ENCODE peak calls at places on chromosome 5, in four cellular contexts. G is progenitor cell of endocrine pancreas, D is brain microvascular endothelial cell, T is EH. F is an unnamed sample.

GRCh38 chr5:154238776-154239481 is 48.4 kb downstream of the GALNT10 start:
- DNase-seq in G (no peak), D (no peak), T (no peak), F (no peak)

GRCh38 chr5:60613826-60614225 is 86.1 kb downstream of the DEPDC1B start:
- DNase-seq in G (no peak), D (no peak), T (no peak), F (no peak)

GRCh38 chr5:40754381-40755092 is 1.2 kb downstream of the TTC33 start:
- DNase-seq in G (no peak), D (peak; percentile 22), T (peak; percentile 44), F (no peak)

GRCh38 chr5:37869221-37869620 is 29.4 kb upstream of the GDNF start:
- DNase-seq in G (no peak), D (no peak), T (peak; percentile 27), F (no peak)

GRCh38 chr5:1118231-1118698 is 6.4 kb upstream of the SLC12A7 start:
- DNase-seq in G (no peak), D (no peak), T (no peak), F (no peak)

GRCh38 chr5:119168401-119168800 is 97.5 kb downstream of the DMXL1 start:
- DNase-seq in G (no peak), D (no peak), T (peak; percentile 10), F (no peak)

GRCh38 chr5:78496373-78496772 is 136.0 kb downstream of the SCAMP1 start:
- DNase-seq in G (no peak), D (peak; percentile 62), T (peak; percentile 85), F (peak; percentile 21)

GRCh38 chr5:128475693-128476092 is 62.4 kb downstream of the FBN2 start:
- DNase-seq in G (no peak), D (no peak), T (no peak), F (no peak)

GRCh38 chr5:368162-369084 is 46.9 kb downstream of the AHRR start:
- DNase-seq in G (peak; percentile 1), D (peak; percentile 90), T (peak; percentile 95), F (no peak)

GRCh38 chr5:134175874-134176522 is 752 bp downstream of the SKP1 start:
- DNase-seq in G (no peak), D (peak; percentile 12), T (peak; percentile 54), F (peak; percentile 43)

GRCh38 chr5:15834596-15835245 is 334.7 kb downstream of the FBXL7 start:
- DNase-seq in G (no peak), D (peak; percentile 32), T (peak; percentile 89), F (no peak)

GRCh38 chr5:146877783-146878470 is 630 bp downstream of the PPP2R2B start:
- DNase-seq in G (peak; percentile 30), D (no peak), T (peak; percentile 9), F (peak; percentile 43)

GRCh38 chr5:141338538-141339306 is at the start of gene PCDHGA2:
- DNase-seq in G (no peak), D (peak; percentile 33), T (peak; percentile 73), F (no peak)

GRCh38 chr5:157265714-157266285 is at the start of gene CYFIP2:
- DNase-seq in G (peak; percentile 72), D (no peak), T (peak; percentile 54), F (peak; percentile 49)

GRCh38 chr5:168819004-168819626 is 239.9 kb upstream of the PANK3 start:
- DNase-seq in G (no peak), D (no peak), T (no peak), F (no peak)

GRCh38 chr5:113330533-113331200 is 104.1 kb downstream of the TSSK1B start:
- DNase-seq in G (no peak), D (peak; percentile 21), T (no peak), F (peak; percentile 75)

GRCh38 chr5:144249755-144250464 is 79.2 kb downstream of the KCTD16 start:
- DNase-seq in G (no peak), D (no peak), T (no peak), F (no peak)

GRCh38 chr5:61252643-61252925 is 79.5 kb upstream of the ZSWIM6 start:
- DNase-seq in G (no peak), D (no peak), T (no peak), F (no peak)

GRCh38 chr5:77463905-77464304 is 28.2 kb downstream of the WDR41 start:
- DNase-seq in G (no peak), D (no peak), T (peak; percentile 6), F (no peak)

F was measured in MG63.